ENCODE peak calls at places on chromosomes 5 and 9, in six cellular contexts. U, C, M, V, R and Q are unnamed samples.

GRCh38 chr5:134451618-134452505 is 40.2 kb upstream of the CDKN2AIPNL start:
- DNase-seq in U (no peak), C (peak; percentile 70), M (no peak), V (no peak), R (peak; percentile 58), Q (peak; percentile 52)

GRCh38 chr5:116444373-116445058 is 130.1 kb downstream of the SEMA6A start:
- DNase-seq in U (no peak), C (no peak), M (peak; percentile 61), V (no peak), R (no peak), Q (no peak)

GRCh38 chr9:76415731-76416130 is 21.5 kb upstream of the RFK start:
- DNase-seq in U (no peak), C (no peak), M (no peak), V (no peak), R (no peak), Q (no peak)

GRCh38 chr9:132864277-132864676 is 13.8 kb downstream of the AK8 start:
- DNase-seq in U (no peak), C (no peak), M (no peak), V (no peak), R (no peak), Q (no peak)

GRCh38 chr9:134179918-134180785 is 15.8 kb upstream of the RNU6ATAC start:
- DNase-seq in U (no peak), C (peak; percentile 21), M (peak; percentile 36), V (no peak), R (no peak), Q (no peak)

GRCh38 chr5:153781325-153781724 is 257.4 kb downstream of the FAM114A2 start:
- DNase-seq in U (no peak), C (no peak), M (peak; percentile 58), V (no peak), R (no peak), Q (no peak)

GRCh38 chr9:21402387-21403247 is 6.3 kb upstream of the IFNA8 start:
- DNase-seq in U (no peak), C (no peak), M (peak; percentile 89), V (peak; percentile 77), R (peak; percentile 48), Q (peak; percentile 31)

GRCh38 chr9:34570422-34571179 is 18.9 kb downstream of the CNTFR start:
- DNase-seq in U (no peak), C (no peak), M (no peak), V (no peak), R (no peak), Q (no peak)

GRCh38 chr5:170278611-170279500 is 18.7 kb downstream of the LCP2 start:
- DNase-seq in U (peak; percentile 38), C (peak; percentile 54), M (peak; percentile 71), V (peak; percentile 45), R (no peak), Q (peak; percentile 57)

GRCh38 chr9:85610074-85610855 is 131.5 kb downstream of the AGTPBP1 start:
- DNase-seq in U (no peak), C (no peak), M (peak; percentile 65), V (no peak), R (peak; percentile 73), Q (no peak)

GRCh38 chr5:1973391-1974013 is 90.8 kb upstream of the IRX4 start:
- DNase-seq in U (no peak), C (no peak), M (peak; percentile 68), V (no peak), R (no peak), Q (no peak)

GRCh38 chr5:1974501-1975405 is 92.0 kb upstream of the IRX4 start:
- DNase-seq in U (no peak), C (no peak), M (no peak), V (no peak), R (no peak), Q (no peak)

GRCh38 chr5:1975406-1975715 is 92.6 kb upstream of the IRX4 start:
- DNase-seq in U (no peak), C (no peak), M (no peak), V (no peak), R (no peak), Q (no peak)

GRCh38 chr5:1974081-1974480 is 91.4 kb upstream of the IRX4 start:
- DNase-seq in U (no peak), C (no peak), M (no peak), V (no peak), R (no peak), Q (no peak)

DNA sequence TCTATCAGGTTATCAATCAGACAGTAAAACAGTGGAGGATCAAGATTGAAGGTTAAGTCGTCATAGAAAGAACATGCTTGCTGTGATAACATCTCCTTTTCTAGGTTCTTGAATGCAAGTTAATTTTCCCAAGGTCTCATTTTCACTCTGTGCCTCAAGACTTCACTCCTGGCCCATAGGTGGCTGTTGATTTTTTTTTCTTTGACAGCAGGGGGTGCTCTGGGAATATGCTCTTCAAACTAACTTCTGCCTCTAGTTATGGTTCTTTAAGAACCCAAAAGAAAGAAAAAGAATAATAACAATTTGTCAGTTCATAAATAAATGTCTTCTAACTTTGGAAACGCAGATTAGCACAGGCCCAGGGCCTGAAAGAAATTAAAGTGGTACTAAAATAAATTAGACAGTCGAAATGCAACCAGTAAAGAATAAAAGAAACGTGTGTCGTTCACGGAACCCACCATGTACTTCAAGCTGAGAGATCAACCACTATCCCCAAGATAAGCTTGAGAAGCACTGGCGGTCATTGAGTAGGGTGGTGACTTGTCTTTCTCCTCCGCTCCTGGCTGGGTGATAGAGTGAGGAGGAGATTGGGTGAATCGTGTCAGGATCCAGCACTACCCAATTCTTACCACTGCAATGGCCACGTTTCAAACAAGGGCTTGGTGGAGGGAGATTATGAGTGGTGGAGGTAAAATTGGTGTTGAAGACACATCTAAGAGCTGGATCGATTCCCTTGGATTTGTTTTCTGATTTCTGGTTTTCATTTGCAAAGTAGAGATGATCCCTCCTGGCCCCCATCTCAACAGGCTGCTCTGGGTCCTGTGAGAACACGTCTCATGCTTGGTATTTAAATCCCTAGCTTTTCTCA is 93.4 kb upstream of the IRX4 start:
- DNase-seq in U (no peak), C (no peak), M (no peak), V (no peak), R (no peak), Q (no peak)
- TF ChIP-seq CTCF in U (peak; percentile 30), C (peak; percentile 12), M (no peak), V (peak; percentile 16), R (peak; percentile 5), Q (no peak)

GRCh38 chr9:65432722-65433323 is 147.8 kb upstream of the FOXD4L5 start:
- DNase-seq in U (no peak), C (no peak), M (no peak), V (no peak), R (no peak), Q (no peak)
- H3K9me3 ChIP-seq in U (no peaks in the 10 kb centered on the region), C (no peaks in the 10 kb centered on the region), M (peaks cover 64% of the 10 kb centered on the region), V (peaks cover 62% of the 10 kb centered on the region), R (no peaks in the 10 kb centered on the region), Q (peaks cover 72% of the 10 kb centered on the region)

GRCh38 chr9:75061169-75061568 is 26.8 kb downstream of the NMRK1 start:
- DNase-seq in U (no peak), C (no peak), M (no peak), V (no peak), R (no peak), Q (no peak)
- TF ChIP-seq CTCF in U (no peak), C (no peak), M (no peak), V (no peak), R (no peak), Q (no peak)

GRCh38 chr9:90839183-90839582 is 37.6 kb downstream of the SYK start:
- DNase-seq in U (no peak), C (no peak), M (no peak), V (peak; percentile 14), R (no peak), Q (no peak)
- H3K9me3 ChIP-seq in U (no peaks in the 10 kb centered on the region), C (no peaks in the 10 kb centered on the region), M (peaks cover 6% of the 10 kb centered on the region), V (no peaks in the 10 kb centered on the region), R (peaks cover 2% of the 10 kb centered on the region), Q (no peaks in the 10 kb centered on the region)